ENCODE peak calls at places on chromosomes 7 and 10, in five cellular contexts. T is effector memory CD8-positive, alpha-beta T cell; H is head of caudate nucleus; V is glutamatergic neuron; I is posterior cingulate gyrus. P is an unnamed sample.
A peak's percentile ranks its signal among the peaks of the same experiment; 100 is the strongest.

GRCh38 chr10:68332259-68333057 is at the start of gene PBLD:
- DNase-seq in H (peak; percentile 82), V (peak; percentile 83), T (peak; percentile 52), I (peak; percentile 67), P (peak; percentile 75)

GRCh38 chr10:130725474-130725970 is 586.0 kb downstream of the TCERG1L start:
- DNase-seq in V (no peak), H (no peak), T (no peak), I (no peak), P (peak; percentile 13)

GRCh38 chr10:44477021-44477420 is 92.1 kb upstream of the CXCL12 start:
- DNase-seq in T (no peak), V (no peak), I (no peak), H (no peak), P (no peak)

GRCh38 chr10:66804911-66805310 is 120.9 kb upstream of the LRRTM3 start:
- DNase-seq in I (no peak), T (no peak), H (no peak), V (no peak), P (no peak)

GRCh38 chr7:51539840-51540239 is 223.2 kb upstream of the COBL start:
- DNase-seq in T (no peak), V (no peak), I (no peak), H (no peak), P (no peak)

GRCh38 chr7:127650842-127651555 is 995 bp upstream of the SND1 start:
- DNase-seq in I (no peak), T (peak; percentile 0), V (no peak), H (no peak), P (no peak)

GRCh38 chr10:110323503-110323902 is 18.8 kb upstream of the SMNDC1 start:
- DNase-seq in T (no peak), I (no peak), V (no peak), H (no peak), P (peak; percentile 53)

GRCh38 chr7:137873524-137873923 is 26.8 kb upstream of the DGKI start:
- DNase-seq in T (no peak), I (no peak), V (no peak), H (no peak), P (no peak)

GRCh38 chr10:1299041-1299726 is 243.0 kb downstream of the WDR37 start:
- DNase-seq in V (no peak), T (no peak), H (no peak), I (no peak), P (no peak)

GRCh38 chr10:125411724-125412123 is 251.4 kb upstream of the CTBP2 start:
- DNase-seq in H (no peak), T (no peak), I (no peak), V (no peak), P (no peak)

GRCh38 chr7:132557489-132558044 is 18.7 kb downstream of the PLXNA4 start:
- DNase-seq in H (no peak), V (no peak), T (no peak), I (no peak), P (no peak)

GRCh38 chr7:72406820-72407403 is 5.2 kb downstream of the CALN1 start:
- DNase-seq in H (no peak), V (no peak), I (no peak), T (no peak), P (no peak)

GRCh38 chr10:51685768-51686167 is 13.6 kb downstream of the CSTF2T start:
- DNase-seq in H (no peak), T (no peak), V (no peak), I (no peak), P (no peak)

GRCh38 chr7:48154792-48155413 is 16.4 kb upstream of the ABCA13 start:
- DNase-seq in T (peak; percentile 45), I (no peak), V (peak; percentile 21), H (peak; percentile 40), P (no peak)

GRCh38 chr10:58001159-58001558 is 266.5 kb downstream of the IPMK start:
- DNase-seq in V (no peak), I (no peak), H (no peak), T (no peak), P (no peak)

GRCh38 chr10:108049668-108050067 is 885.2 kb upstream of the SORCS1 start:
- DNase-seq in T (no peak), H (no peak), I (no peak), V (no peak), P (no peak)

GRCh38 chr10:78742730-78743615 is 325.8 kb upstream of the ZMIZ1 start:
- DNase-seq in H (no peak), T (no peak), I (no peak), V (no peak), P (no peak)

GRCh38 chr10:56844939-56845529 is 484.0 kb upstream of the ZWINT start:
- DNase-seq in T (no peak), I (no peak), V (no peak), H (no peak), P (no peak)

GRCh38 chr7:101094791-101095375 is 9.6 kb downstream of the TRIM56 start:
- DNase-seq in T (no peak), H (peak; percentile 56), I (peak; percentile 30), V (peak; percentile 55), P (no peak)

GRCh38 chr7:19491821-19492452 is 216.9 kb downstream of the POLR1F start:
- DNase-seq in I (no peak), T (no peak), H (peak; percentile 35), V (no peak), P (no peak)

GRCh38 chr7:731440-732085 is 4.5 kb upstream of the PRKAR1B start:
- DNase-seq in H (no peak), I (no peak), V (no peak), T (no peak), P (peak; percentile 14)

P was measured in dorsolateral prefrontal cortex.